ENCODE peak calls at places on chromosomes 13 and 19, in eight cellular contexts. P is NCI-H1092 treated with DMSO at 0.1 percent for 48 hours, M is DMS 273 treated with DMSO at 0.1 percent for 48 hours, C is hepatic stellate cell, B is T-helper 22 cell, S is GDM1, R is posterior cingulate gyrus, G is NCI-H1105. E is an unnamed sample.

GRCh38 chr13:59601993-59602392 is 561.7 kb downstream of the DIAPH3 start:
- DNase-seq in R (no peak), B (no peak), S (no peak), C (no peak), M (no peak), G (no peak), P (no peak), E (no peak)

GRCh38 chr19:1312732-1313694 is 27.3 kb downstream of the EFNA2 start:
- DNase-seq in M (no peak), C (peak; percentile 87), G (no peak), R (no peak), P (no peak), B (no peak), S (no peak), E (no peak)

GRCh38 chr13:99495478-99496321 is 5.6 kb upstream of the TM9SF2 start:
- DNase-seq in S (no peak), P (no peak), C (no peak), M (no peak), B (no peak), G (no peak), R (no peak), E (no peak)

GRCh38 chr19:46975918-46976782 is 43.5 kb upstream of the NPAS1 start:
- DNase-seq in S (no peak), P (no peak), B (no peak), R (peak; percentile 93), M (no peak), C (peak; percentile 92), G (no peak), E (peak; percentile 91)

GRCh38 chr13:112748947-112749346 is 59.1 kb downstream of the ATP11A start:
- DNase-seq in R (peak; percentile 89), P (no peak), C (peak; percentile 51), G (no peak), S (no peak), M (no peak), B (no peak), E (no peak)

GRCh38 chr13:52446265-52446664 is 4.2 kb downstream of the VPS36 start:
- DNase-seq in M (no peak), P (no peak), S (no peak), B (no peak), R (no peak), C (no peak), G (no peak), E (no peak)

GRCh38 chr13:110471156-110471832 is 90.2 kb downstream of the RAB20 start:
- DNase-seq in C (no peak), B (no peak), G (no peak), M (no peak), S (no peak), R (no peak), P (no peak), E (no peak)

GRCh38 chr19:58305932-58306323 is 751 bp downstream of the ERVK3-1 start:
- DNase-seq in M (no peak), R (no peak), G (no peak), B (no peak), S (no peak), C (peak; percentile 17), P (no peak), E (no peak)

GRCh38 chr13:48579167-48579918 is 46.5 kb upstream of the RCBTB2 start:
- DNase-seq in M (no peak), C (no peak), P (no peak), B (no peak), G (peak; percentile 14), S (peak; percentile 50), R (no peak), E (no peak)

GRCh38 chr13:42883771-42884170 is 102.4 kb downstream of the FAM216B start:
- DNase-seq in R (no peak), G (no peak), C (peak; percentile 48), B (no peak), P (peak; percentile 32), M (peak; percentile 39), S (peak; percentile 46), E (no peak)

GRCh38 chr19:51366999-51367564 is 894 bp upstream of the ETFB start:
- DNase-seq in R (peak; percentile 69), S (peak; percentile 34), G (no peak), M (no peak), B (no peak), C (no peak), P (no peak), E (no peak)

GRCh38 chr19:13057147-13057572 is 45.5 kb downstream of the LYL1 start:
- DNase-seq in M (no peak), P (peak; percentile 43), B (no peak), S (no peak), C (no peak), G (peak; percentile 82), R (no peak), E (no peak)

GRCh38 chr19:45922281-45922680 is 7.7 kb upstream of the NANOS2 start:
- DNase-seq in M (no peak), G (no peak), S (no peak), B (no peak), R (no peak), P (no peak), C (no peak), E (no peak)

GRCh38 chr13:113445791-113446487 is 7.3 kb downstream of the ADPRHL1 start:
- DNase-seq in C (no peak), B (no peak), G (no peak), M (no peak), R (no peak), S (no peak), P (no peak), E (no peak)

GRCh38 chr13:41934120-41934519 is 26.8 kb downstream of the VWA8 start:
- DNase-seq in R (no peak), G (no peak), M (no peak), P (no peak), B (no peak), S (no peak), C (no peak), E (no peak)

GRCh38 chr13:101941095-101941777 is 460.6 kb downstream of the FGF14 start:
- DNase-seq in C (no peak), P (peak; percentile 18), S (no peak), G (peak; percentile 15), R (peak; percentile 42), B (no peak), M (no peak), E (no peak)

GRCh38 chr19:19643158-19644053 is at the start of gene GMIP:
- DNase-seq in B (peak; percentile 74), C (peak; percentile 83), P (peak; percentile 35), R (peak; percentile 91), G (peak; percentile 83), S (peak; percentile 40), M (no peak), E (no peak)

GRCh38 chr19:1278074-1278473 is 2.7 kb downstream of the FAM174C start:
- DNase-seq in M (no peak), R (no peak), P (no peak), S (no peak), B (no peak), C (no peak), G (no peak), E (no peak)

GRCh38 chr19:4140237-4140711 is 13.2 kb upstream of the CREB3L3 start:
- DNase-seq in P (peak; percentile 65), R (peak; percentile 81), B (no peak), C (peak; percentile 84), M (peak; percentile 50), S (peak; percentile 13), G (peak; percentile 56), E (no peak)

GRCh38 chr19:19345232-19345631 is 24.6 kb downstream of the MAU2 start:
- DNase-seq in R (no peak), S (no peak), C (no peak), P (no peak), G (no peak), B (no peak), M (no peak), E (no peak)

GRCh38 chr13:24106429-24106828 is 54.1 kb upstream of the SPATA13 start:
- DNase-seq in P (no peak), R (no peak), G (no peak), B (no peak), S (no peak), C (no peak), M (no peak), E (no peak)

GRCh38 chr13:70812481-70812880 is 704.2 kb upstream of the KLHL1 start:
- DNase-seq in B (no peak), C (no peak), P (no peak), R (no peak), G (no peak), M (no peak), S (no peak), E (no peak)

GRCh38 chr13:94061316-94061715 is 418.2 kb downstream of the DCT start:
- DNase-seq in M (no peak), P (no peak), C (no peak), R (no peak), S (no peak), B (no peak), G (no peak), E (no peak)

GRCh38 chr13:74136089-74136658 is 2.0 kb upstream of the KLF12 start:
- DNase-seq in R (peak; percentile 77), C (peak; percentile 37), B (peak; percentile 9), P (peak; percentile 86), M (no peak), G (no peak), S (no peak), E (no peak)

GRCh38 chr19:55113570-55114039 is 3.8 kb downstream of the PPP1R12C start:
- DNase-seq in G (no peak), P (no peak), S (no peak), R (peak; percentile 57), C (peak; percentile 92), B (no peak), M (no peak), E (peak; percentile 92)

GRCh38 chr19:2149980-2150793 is 1.2 kb downstream of the AP3D1 start:
- DNase-seq in B (no peak), S (no peak), M (no peak), R (no peak), C (no peak), P (no peak), G (no peak), E (no peak)

GRCh38 chr13:111404746-111405145 is 84.3 kb downstream of the TEX29 start:
- DNase-seq in B (no peak), G (no peak), S (no peak), C (no peak), R (peak; percentile 39), P (no peak), M (no peak), E (no peak)

GRCh38 chr13:23902975-23903905 is 5.9 kb upstream of the C1QTNF9B start:
- DNase-seq in M (no peak), S (no peak), C (no peak), P (no peak), G (no peak), R (no peak), B (no peak), E (no peak)

GRCh38 chr19:16834747-16835146 is 5.5 kb downstream of the SIN3B start:
- DNase-seq in B (no peak), P (no peak), M (no peak), G (no peak), R (no peak), C (no peak), S (no peak), E (no peak)

GRCh38 chr13:101751488-101751887 is 299.0 kb downstream of the ITGBL1 start:
- DNase-seq in C (no peak), M (no peak), R (no peak), G (peak; percentile 78), P (peak; percentile 66), S (no peak), B (no peak), E (no peak)

GRCh38 chr13:111423168-111423785 is 102.8 kb downstream of the TEX29 start:
- DNase-seq in M (no peak), S (no peak), B (no peak), C (no peak), G (no peak), R (no peak), P (no peak), E (no peak)